ENCODE peak calls at places on chromosomes 3 and 15, in ten cellular contexts. One of them, this sample, is unnamed.

GRCh38 chr3:45204136-45204535 is 22.0 kb downstream of the TMEM158 start:
- DNase-seq in nephron progenitor cell: no peak
- DNase-seq in HFF-Myc: peak
- DNase-seq in left lobe of liver: no peak
- DNase-seq in IMR-90: peak
- DNase-seq in left colon: no peak
- DNase-seq in Kasumi-1: no peak
- DNase-seq in fibroblast of lung: peak
- DNase-seq in A549: no peak
- DNase-seq in Jurkat, Clone E6-1: no peak
- DNase-seq in this sample: no peak

GRCh38 chr3:171340415-171340814 is 119.8 kb downstream of the TNIK start:
- DNase-seq in nephron progenitor cell: no peak
- DNase-seq in HFF-Myc: no peak
- DNase-seq in left lobe of liver: no peak
- DNase-seq in IMR-90: no peak
- DNase-seq in left colon: no peak
- DNase-seq in Kasumi-1: no peak
- DNase-seq in fibroblast of lung: no peak
- DNase-seq in A549: no peak
- DNase-seq in Jurkat, Clone E6-1: no peak
- DNase-seq in this sample: no peak

GRCh38 chr15:90071220-90071807 is 31.0 kb downstream of the IDH2 start:
- DNase-seq in nephron progenitor cell: peak
- DNase-seq in HFF-Myc: peak
- DNase-seq in left lobe of liver: peak
- DNase-seq in IMR-90: peak
- DNase-seq in left colon: peak
- DNase-seq in Kasumi-1: peak
- DNase-seq in fibroblast of lung: peak
- DNase-seq in A549: peak
- DNase-seq in Jurkat, Clone E6-1: peak
- DNase-seq in this sample: peak

GRCh38 chr3:48999085-48999858 is 7.9 kb upstream of the WDR6 start:
- DNase-seq in nephron progenitor cell: no peak
- DNase-seq in HFF-Myc: no peak
- DNase-seq in left lobe of liver: no peak
- DNase-seq in IMR-90: no peak
- DNase-seq in left colon: no peak
- DNase-seq in Kasumi-1: no peak
- DNase-seq in fibroblast of lung: no peak
- DNase-seq in A549: no peak
- DNase-seq in Jurkat, Clone E6-1: no peak
- DNase-seq in this sample: no peak

GRCh38 chr15:40930430-40931299 is 1.5 kb downstream of the DLL4 start:
- DNase-seq in nephron progenitor cell: peak
- DNase-seq in HFF-Myc: no peak
- DNase-seq in left lobe of liver: no peak
- DNase-seq in IMR-90: peak
- DNase-seq in left colon: peak
- DNase-seq in Kasumi-1: no peak
- DNase-seq in fibroblast of lung: no peak
- DNase-seq in A549: no peak
- DNase-seq in Jurkat, Clone E6-1: no peak
- DNase-seq in this sample: no peak

GRCh38 chr3:52144034-52144795 is 10.0 kb downstream of the POC1A start:
- DNase-seq in nephron progenitor cell: peak
- DNase-seq in HFF-Myc: peak
- DNase-seq in left lobe of liver: peak
- DNase-seq in IMR-90: peak
- DNase-seq in left colon: peak
- DNase-seq in Kasumi-1: peak
- DNase-seq in fibroblast of lung: peak
- DNase-seq in A549: peak
- DNase-seq in Jurkat, Clone E6-1: peak
- DNase-seq in this sample: no peak

GRCh38 chr15:50633653-50634052 is 52.9 kb downstream of the TRPM7 start:
- DNase-seq in nephron progenitor cell: no peak
- DNase-seq in HFF-Myc: no peak
- DNase-seq in left lobe of liver: no peak
- DNase-seq in IMR-90: peak
- DNase-seq in left colon: no peak
- DNase-seq in Kasumi-1: no peak
- DNase-seq in fibroblast of lung: no peak
- DNase-seq in A549: no peak
- DNase-seq in Jurkat, Clone E6-1: no peak
- DNase-seq in this sample: no peak

GRCh38 chr15:57505949-57506391 is 85.7 kb upstream of the MYZAP start:
- DNase-seq in nephron progenitor cell: no peak
- DNase-seq in HFF-Myc: no peak
- DNase-seq in left lobe of liver: no peak
- DNase-seq in IMR-90: no peak
- DNase-seq in left colon: peak
- DNase-seq in Kasumi-1: no peak
- DNase-seq in fibroblast of lung: peak
- DNase-seq in A549: no peak
- DNase-seq in Jurkat, Clone E6-1: no peak
- DNase-seq in this sample: peak

GRCh38 chr3:124557433-124558232 is 172.6 kb upstream of the UMPS start:
- DNase-seq in nephron progenitor cell: no peak
- DNase-seq in HFF-Myc: no peak
- DNase-seq in left lobe of liver: no peak
- DNase-seq in IMR-90: peak
- DNase-seq in left colon: no peak
- DNase-seq in Kasumi-1: no peak
- DNase-seq in fibroblast of lung: peak
- DNase-seq in A549: no peak
- DNase-seq in Jurkat, Clone E6-1: no peak
- DNase-seq in this sample: no peak

This sample was measured in BJ.